ENCODE peak calls at places on chromosomes 2 and 18, in ten cellular contexts. F, G, R, X, M, U, T, D, Z and I are unnamed samples.

GRCh38 chr2:54065411-54065810 is 50.0 kb upstream of the ACYP2 start:
- DNase-seq in R (no peak), X (no peak), M (no peak), F (peak; percentile 92), T (no peak), U (no peak), G (no peak), Z (no peak), D (no peak), I (peak; percentile 89)

GRCh38 chr2:240135706-240136012 is 446 bp downstream of the COPS9 start:
- DNase-seq in M (no peak), F (no peak), G (no peak), Z (no peak), T (no peak), D (no peak), U (no peak), X (no peak), R (no peak), I (no peak)

GRCh38 chr2:226797989-226798421 is 1.6 kb downstream of the IRS1 start:
- DNase-seq in D (no peak), U (no peak), G (no peak), F (no peak), T (no peak), Z (no peak), M (peak; percentile 18), X (no peak), R (no peak), I (no peak)

GRCh38 chr2:160505236-160505635 is 11.6 kb upstream of the RBMS1 start:
- DNase-seq in F (peak; percentile 38), R (no peak), Z (no peak), X (no peak), G (no peak), T (no peak), M (no peak), D (no peak), U (no peak), I (no peak)

GRCh38 chr2:105712981-105713596 is 31.6 kb upstream of the NCK2 start:
- DNase-seq in Z (no peak), D (no peak), T (no peak), M (no peak), G (no peak), R (no peak), X (no peak), F (peak; percentile 79), U (no peak), I (peak; percentile 78)

GRCh38 chr2:133271105-133271504 is 297.2 kb downstream of the NCKAP5 start:
- DNase-seq in T (no peak), F (peak; percentile 56), D (no peak), X (no peak), Z (no peak), R (no peak), U (no peak), M (no peak), G (no peak), I (no peak)

GRCh38 chr18:62702259-62702658 is 13.1 kb upstream of the PHLPP1 start:
- DNase-seq in R (no peak), U (no peak), G (no peak), D (no peak), F (no peak), Z (no peak), M (no peak), T (no peak), X (peak; percentile 25), I (no peak)

GRCh38 chr2:96802281-96802595 is 13.8 kb upstream of the CNNM3 start:
- DNase-seq in G (peak; percentile 55), D (no peak), M (no peak), U (no peak), R (no peak), Z (no peak), F (no peak), X (no peak), T (no peak), I (no peak)

GRCh38 chr2:28452534-28453081 is 43.3 kb upstream of the PLB1 start:
- DNase-seq in M (peak; percentile 74), G (peak; percentile 94), R (no peak), F (peak; percentile 65), Z (peak; percentile 83), T (peak; percentile 75), D (peak; percentile 36), U (peak; percentile 61), X (no peak), I (peak; percentile 54)

GRCh38 chr2:169696381-169696780 is 2.1 kb downstream of the PHOSPHO2 start:
- DNase-seq in D (no peak), U (no peak), Z (no peak), F (no peak), G (no peak), X (no peak), T (no peak), R (no peak), M (no peak), I (no peak)

GRCh38 chr2:3289526-3289925 is 88.1 kb downstream of the EIPR1 start:
- DNase-seq in T (no peak), M (no peak), G (no peak), X (no peak), R (no peak), Z (peak; percentile 35), F (no peak), D (no peak), U (no peak), I (no peak)

GRCh38 chr2:186903183-186903582 is 54.2 kb upstream of the ZSWIM2 start:
- DNase-seq in U (no peak), X (no peak), T (no peak), F (peak; percentile 47), D (no peak), Z (no peak), M (no peak), R (no peak), G (no peak), I (peak; percentile 30)

GRCh38 chr18:74945774-74946545 is 263.0 kb downstream of the PTGR3 start:
- DNase-seq in G (no peak), D (no peak), Z (no peak), F (peak; percentile 65), U (no peak), T (no peak), R (no peak), X (no peak), M (no peak), I (peak; percentile 28)

GRCh38 chr2:70686577-70687460 is 81.2 kb downstream of the ADD2 start:
- DNase-seq in T (peak; percentile 22), X (no peak), G (no peak), U (no peak), Z (no peak), F (peak; percentile 66), M (peak; percentile 20), R (no peak), D (no peak), I (peak; percentile 72)

GRCh38 chr2:221997100-221997499 is 301.7 kb downstream of the PAX3 start:
- DNase-seq in R (no peak), M (no peak), T (no peak), Z (no peak), G (no peak), F (peak; percentile 46), X (no peak), U (no peak), D (no peak), I (peak; percentile 79)

GRCh38 chr2:15038373-15039364 is 406.2 kb downstream of the LRATD1 start:
- DNase-seq in X (no peak), F (no peak), U (no peak), T (no peak), G (no peak), Z (no peak), D (no peak), R (no peak), M (no peak), I (no peak)

GRCh38 chr2:32946314-32947075 is at the start of gene LTBP1:
- DNase-seq in T (peak; percentile 61), M (peak; percentile 83), F (peak; percentile 75), G (peak; percentile 92), R (no peak), X (no peak), Z (peak; percentile 78), U (peak; percentile 17), D (peak; percentile 36), I (peak; percentile 58)

GRCh38 chr18:48300463-48300961 is 108.7 kb downstream of the ZBTB7C start:
- DNase-seq in G (peak; percentile 75), M (peak; percentile 42), T (no peak), R (peak; percentile 48), X (no peak), D (no peak), F (no peak), U (no peak), Z (no peak), I (no peak)

GRCh38 chr2:208820289-208820688 is 413.7 kb downstream of the PTH2R start:
- DNase-seq in G (no peak), U (no peak), F (no peak), X (no peak), D (no peak), M (no peak), R (peak; percentile 11), Z (no peak), T (no peak), I (no peak)

GRCh38 chr2:209322905-209323517 is 100.8 kb upstream of the MAP2 start:
- DNase-seq in R (no peak), D (no peak), Z (no peak), F (no peak), T (no peak), M (no peak), X (no peak), G (no peak), U (no peak), I (no peak)

GRCh38 chr2:70552501-70553333 is 909 bp downstream of the TGFA start:
- DNase-seq in U (no peak), G (no peak), F (no peak), Z (no peak), R (no peak), X (no peak), T (no peak), D (no peak), M (no peak), I (no peak)

GRCh38 chr2:228066416-228066815 is 115.1 kb downstream of the SPHKAP start:
- DNase-seq in T (no peak), R (no peak), M (no peak), Z (no peak), F (no peak), U (no peak), G (no peak), X (no peak), D (no peak), I (no peak)

GRCh38 chr2:146873646-146874259 is 971.1 kb upstream of the ACVR2A start:
- DNase-seq in M (no peak), T (no peak), F (no peak), G (no peak), Z (no peak), D (no peak), R (no peak), X (no peak), U (no peak), I (peak; percentile 8)

GRCh38 chr18:59127047-59127446 is 12.6 kb upstream of the SEC11C start:
- DNase-seq in M (no peak), T (no peak), F (no peak), Z (no peak), D (no peak), U (no peak), R (no peak), X (no peak), G (no peak), I (no peak)

GRCh38 chr2:69975853-69976462 is 14.5 kb upstream of the ASPRV1 start:
- DNase-seq in F (no peak), G (peak; percentile 73), M (peak; percentile 22), Z (peak; percentile 78), U (no peak), T (no peak), R (no peak), X (peak; percentile 88), D (no peak), I (no peak)

GRCh38 chr2:171124512-171124911 is 36.2 kb downstream of the TLK1 start:
- DNase-seq in U (no peak), D (no peak), Z (no peak), R (no peak), F (no peak), T (no peak), M (no peak), X (no peak), G (no peak), I (no peak)

GRCh38 chr18:54717673-54718435 is 110.4 kb upstream of the RAB27B start:
- DNase-seq in T (peak; percentile 20), X (peak; percentile 89), U (no peak), R (no peak), Z (no peak), M (no peak), F (peak; percentile 32), G (no peak), D (peak; percentile 12), I (no peak)

GRCh38 chr2:196337618-196337953 is 166.2 kb upstream of the STK17B start:
- DNase-seq in Z (no peak), U (no peak), G (no peak), M (no peak), T (no peak), R (no peak), D (no peak), X (no peak), F (no peak), I (no peak)